ENCODE peak calls at places on chromosomes 11 and 22, in seven cellular contexts. C is M059J; B is HTR-8/SVneo; Q is activated T-helper 1 cell treated with anti-CD3 and anti-CD28 coated beads, Interleukin-12 subunit alpha, Interleukin-12 subunit beta, Interleukin-2, Interleukin-4 antibody, amounts not matched to agents 30 ng/mL and 10 ng/mL and 1 ng/mL, durations not matched to agents 14 hours and 24 hours and 36 hours; G is amniotic stem cell; T is naive B cell; R is A172. X is an unnamed sample.

GRCh38 chr11:118928870-118929495 is 3.3 kb upstream of the BCL9L start:
- DNase-seq in C (peak), B (peak), Q (no peak), G (no peak), T (no peak), R (peak), X (peak)

GRCh38 chr22:46031066-46031465 is 54.1 kb upstream of the WNT7B start:
- DNase-seq in C (no peak), B (no peak), Q (no peak), G (no peak), T (no peak), R (no peak), X (no peak)

GRCh38 chr22:41576877-41577276 is 12.8 kb downstream of the PMM1 start:
- DNase-seq in C (peak), B (peak), Q (peak), G (no peak), T (no peak), R (peak), X (no peak)

GRCh38 chr11:58509730-58510129 is 1.8 kb upstream of the OR5B21 start:
- DNase-seq in C (no peak), B (no peak), Q (no peak), G (no peak), T (no peak), R (no peak), X (no peak)

GRCh38 chr22:28395920-28396447 is 283.7 kb downstream of the TTC28 start:
- DNase-seq in C (peak), B (no peak), Q (no peak), G (no peak), T (no peak), R (peak), X (no peak)

GRCh38 chr11:12088047-12088481 is 22.3 kb upstream of the MICAL2 start:
- DNase-seq in C (peak), B (no peak), Q (no peak), G (no peak), T (no peak), R (peak), X (no peak)

GRCh38 chr11:112157274-112157766 is 6.6 kb downstream of the IL18 start:
- DNase-seq in C (peak), B (peak), Q (no peak), G (peak), T (no peak), R (peak), X (no peak)

GRCh38 chr11:76910620-76911414 is 50.1 kb downstream of the ACER3 start:
- DNase-seq in C (peak), B (no peak), Q (no peak), G (no peak), T (no peak), R (no peak), X (no peak)

GRCh38 chr11:87127131-87127530 is 89.4 kb downstream of the TMEM135 start:
- DNase-seq in C (no peak), B (no peak), Q (no peak), G (no peak), T (no peak), R (no peak), X (no peak)

GRCh38 chr11:12079726-12080556 is 30.4 kb upstream of the MICAL2 start:
- DNase-seq in C (peak), B (peak), Q (no peak), G (peak), T (no peak), R (peak), X (no peak)

GRCh38 chr11:47359586-47359985 is 7.1 kb upstream of the MYBPC3 start:
- DNase-seq in C (no peak), B (no peak), Q (no peak), G (no peak), T (no peak), R (no peak), X (no peak)

GRCh38 chr11:12469451-12469850 is 92.1 kb downstream of the PARVA start:
- DNase-seq in C (no peak), B (no peak), Q (no peak), G (no peak), T (no peak), R (no peak), X (no peak)

GRCh38 chr11:44464741-44465140 is 100.7 kb upstream of the CD82 start:
- DNase-seq in C (peak), B (no peak), Q (no peak), G (no peak), T (no peak), R (peak), X (peak)

GRCh38 chr11:64459016-64459415 is 100.1 kb downstream of the RPS6KA4 start:
- DNase-seq in C (no peak), B (peak), Q (no peak), G (no peak), T (no peak), R (peak), X (no peak)

GRCh38 chr11:93492464-93493251 is 50.5 kb downstream of the SMCO4 start:
- DNase-seq in C (no peak), B (no peak), Q (no peak), G (no peak), T (no peak), R (no peak), X (no peak)

GRCh38 chr11:86918943-86919342 is 36.3 kb downstream of the FZD4 start:
- DNase-seq in C (peak), B (no peak), Q (no peak), G (no peak), T (no peak), R (no peak), X (no peak)

GRCh38 chr11:46983598-46983997 is 47.0 kb downstream of the CSTPP1 start:
- DNase-seq in C (no peak), B (no peak), Q (no peak), G (no peak), T (no peak), R (no peak), X (no peak)